ENCODE peak calls at places on chromosomes 1 and 21, in four cellular contexts. One of them, this sample, is unnamed.

GRCh38 chr21:20971296-20971921 is 26.8 kb upstream of the NCAM2 start:
- DNase-seq in NCI-H345: peak; percentile 67
- DNase-seq in NCI-H510A treated with DMSO at 0.1 percent for 48 hours: peak; percentile 66
- DNase-seq in hepatic stellate cell: peak; percentile 21
- DNase-seq in this sample: peak; percentile 21

GRCh38 chr1:238406098-238406497 is 515.4 kb upstream of the ZP4 start:
- DNase-seq in hepatic stellate cell: no peak
- DNase-seq in NCI-H510A treated with DMSO at 0.1 percent for 48 hours: no peak
- DNase-seq in NCI-H345: no peak
- DNase-seq in this sample: no peak

GRCh38 chr1:151047925-151048644 is 534 bp downstream of the C1orf56 start:
- DNase-seq in NCI-H345: peak; percentile 84
- DNase-seq in hepatic stellate cell: peak; percentile 79
- DNase-seq in NCI-H510A treated with DMSO at 0.1 percent for 48 hours: peak; percentile 70
- DNase-seq in this sample: no peak

GRCh38 chr1:24101796-24102580 is 9.9 kb downstream of the MYOM3 start:
- DNase-seq in hepatic stellate cell: no peak
- DNase-seq in NCI-H345: no peak
- DNase-seq in NCI-H510A treated with DMSO at 0.1 percent for 48 hours: no peak
- DNase-seq in this sample: no peak

GRCh38 chr21:14358775-14359174 is 24.2 kb downstream of the HSPA13 start:
- DNase-seq in NCI-H345: no peak
- DNase-seq in hepatic stellate cell: no peak
- DNase-seq in NCI-H510A treated with DMSO at 0.1 percent for 48 hours: no peak
- DNase-seq in this sample: no peak

GRCh38 chr1:94063379-94063778 is 57.6 kb downstream of the ABCA4 start:
- DNase-seq in hepatic stellate cell: no peak
- DNase-seq in NCI-H510A treated with DMSO at 0.1 percent for 48 hours: peak; percentile 71
- DNase-seq in NCI-H345: no peak
- DNase-seq in this sample: no peak

GRCh38 chr1:179728266-179728665 is 14.8 kb upstream of the FAM163A start:
- DNase-seq in NCI-H510A treated with DMSO at 0.1 percent for 48 hours: no peak
- DNase-seq in NCI-H345: no peak
- DNase-seq in hepatic stellate cell: no peak
- DNase-seq in this sample: no peak

GRCh38 chr1:92210701-92211100 is 7.0 kb upstream of the C1orf146 start:
- DNase-seq in NCI-H510A treated with DMSO at 0.1 percent for 48 hours: no peak
- DNase-seq in hepatic stellate cell: no peak
- DNase-seq in NCI-H345: no peak
- DNase-seq in this sample: no peak

GRCh38 chr1:171754381-171754705 is 12.5 kb upstream of the VAMP4 start:
- DNase-seq in hepatic stellate cell: peak; percentile 49
- DNase-seq in NCI-H345: no peak
- DNase-seq in NCI-H510A treated with DMSO at 0.1 percent for 48 hours: no peak
- DNase-seq in this sample: no peak

This sample was measured in amniotic stem cell.